ENCODE peak calls at places on chromosome X, in five cellular contexts. One of them, this sample, is unnamed.

GRCh38 chrX:369563-370101 is 17.1 kb downstream of the PPP2R3B start:
- DNase-seq in uterus: no peak
- DNase-seq in upper lobe of left lung: peak; percentile 79
- DNase-seq in breast epithelium: no peak
- DNase-seq in adrenal gland: no peak
- DNase-seq in this sample: no peak

GRCh38 chrX:153920546-153920945 is 5.5 kb downstream of the ARHGAP4 start:
- DNase-seq in upper lobe of left lung: no peak
- DNase-seq in adrenal gland: no peak
- DNase-seq in breast epithelium: no peak
- DNase-seq in uterus: no peak
- DNase-seq in this sample: no peak

GRCh38 chrX:15723887-15724517 is 14.1 kb upstream of the CA5B start:
- DNase-seq in upper lobe of left lung: no peak
- DNase-seq in breast epithelium: no peak
- DNase-seq in uterus: no peak
- DNase-seq in adrenal gland: no peak
- DNase-seq in this sample: no peak

GRCh38 chrX:40105791-40106676 is 8.3 kb upstream of the BCOR start:
- DNase-seq in uterus: peak; percentile 72
- DNase-seq in upper lobe of left lung: peak; percentile 92
- DNase-seq in adrenal gland: peak; percentile 73
- DNase-seq in breast epithelium: peak; percentile 70
- DNase-seq in this sample: no peak

GRCh38 chrX:153766098-153766817 is 2.2 kb downstream of the PLXNB3 start:
- DNase-seq in breast epithelium: no peak
- DNase-seq in upper lobe of left lung: peak; percentile 41
- DNase-seq in uterus: peak; percentile 40
- DNase-seq in adrenal gland: peak; percentile 71
- DNase-seq in this sample: no peak

GRCh38 chrX:108165349-108166111 is 74.0 kb downstream of the ATG4A start:
- DNase-seq in breast epithelium: no peak
- DNase-seq in adrenal gland: peak; percentile 31
- DNase-seq in upper lobe of left lung: no peak
- DNase-seq in uterus: peak; percentile 31
- DNase-seq in this sample: no peak

GRCh38 chrX:120428309-120428708 is 40.8 kb downstream of the LAMP2 start:
- DNase-seq in breast epithelium: no peak
- DNase-seq in adrenal gland: no peak
- DNase-seq in uterus: no peak
- DNase-seq in upper lobe of left lung: no peak
- DNase-seq in this sample: no peak

GRCh38 chrX:56569378-56570061 is 6.1 kb downstream of the UBQLN2 start:
- DNase-seq in breast epithelium: no peak
- DNase-seq in upper lobe of left lung: no peak
- DNase-seq in uterus: no peak
- DNase-seq in adrenal gland: no peak
- DNase-seq in this sample: no peak

GRCh38 chrX:31199051-31199769 is 127.4 kb upstream of the FTHL17 start:
- DNase-seq in uterus: no peak
- DNase-seq in breast epithelium: no peak
- DNase-seq in upper lobe of left lung: no peak
- DNase-seq in adrenal gland: peak; percentile 38
- DNase-seq in this sample: no peak

DNA sequence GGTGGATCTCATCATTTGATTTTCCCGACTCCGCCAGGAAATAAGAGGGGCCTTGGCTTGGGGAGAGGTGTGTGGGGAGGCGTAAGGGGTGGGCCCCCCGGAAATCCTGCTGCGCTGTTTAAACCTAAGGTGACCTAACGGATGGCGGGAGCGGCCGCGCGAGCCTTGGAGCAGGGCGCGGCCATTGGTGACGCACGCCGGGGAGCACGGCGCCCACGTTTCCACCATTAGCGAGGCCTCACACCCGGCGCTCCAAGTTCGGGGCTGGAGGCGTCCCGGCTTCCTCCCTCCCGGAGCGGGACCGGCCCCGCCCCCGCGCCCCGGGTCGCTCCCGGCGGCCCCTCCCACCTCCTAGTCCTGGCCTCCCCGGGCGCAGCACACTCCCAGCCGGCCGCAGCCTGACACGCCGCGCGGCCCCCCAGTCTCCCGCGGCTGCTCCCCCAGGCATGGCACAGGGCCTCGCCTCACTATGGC is at the start of gene SMS:
- DNase-seq in upper lobe of left lung: peak; percentile 93
- DNase-seq in uterus: peak; percentile 71
- DNase-seq in adrenal gland: peak; percentile 69
- DNase-seq in breast epithelium: peak; percentile 57
- DNase-seq in this sample: no peak
- TF ChIP-seq POLR2A in upper lobe of left lung: peak; percentile 77
- TF ChIP-seq POLR2A in uterus: peak; percentile 68
- TF ChIP-seq POLR2A in adrenal gland: peak; percentile 40
- TF ChIP-seq POLR2A in breast epithelium: no peak
- TF ChIP-seq POLR2A in this sample: no peak

GRCh38 chrX:69501433-69501832 is 2.7 kb upstream of the NALF2 start:
- DNase-seq in upper lobe of left lung: no peak
- DNase-seq in uterus: no peak
- DNase-seq in breast epithelium: no peak
- DNase-seq in adrenal gland: no peak
- DNase-seq in this sample: no peak
- H3K27ac ChIP-seq in upper lobe of left lung: no peak overlapping the region
- H3K27ac ChIP-seq in uterus: no peak overlapping the region
- H3K27ac ChIP-seq in breast epithelium: no peak overlapping the region
- H3K27ac ChIP-seq in adrenal gland: no peak overlapping the region
- H3K27ac ChIP-seq in this sample: no peak overlapping the region

GRCh38 chrX:149495573-149496071 is 9.5 kb downstream of the IDS start:
- DNase-seq in uterus: no peak
- DNase-seq in breast epithelium: no peak
- DNase-seq in adrenal gland: no peak
- DNase-seq in upper lobe of left lung: no peak
- DNase-seq in this sample: no peak

GRCh38 chrX:149493567-149494562 is 11.2 kb downstream of the IDS start:
- DNase-seq in breast epithelium: no peak
- DNase-seq in adrenal gland: no peak
- DNase-seq in uterus: no peak
- DNase-seq in upper lobe of left lung: no peak
- DNase-seq in this sample: no peak

GRCh38 chrX:149497626-149498025 is 7.5 kb downstream of the IDS start:
- DNase-seq in breast epithelium: no peak
- DNase-seq in upper lobe of left lung: no peak
- DNase-seq in uterus: no peak
- DNase-seq in adrenal gland: no peak
- DNase-seq in this sample: no peak

GRCh38 chrX:149497054-149497453 is 8.1 kb downstream of the IDS start:
- DNase-seq in adrenal gland: no peak
- DNase-seq in uterus: no peak
- DNase-seq in upper lobe of left lung: no peak
- DNase-seq in breast epithelium: no peak
- DNase-seq in this sample: no peak

GRCh38 chrX:149494844-149495565 is 10.1 kb downstream of the IDS start:
- DNase-seq in adrenal gland: no peak
- DNase-seq in uterus: no peak
- DNase-seq in breast epithelium: no peak
- DNase-seq in upper lobe of left lung: no peak
- DNase-seq in this sample: no peak
- H3K36me3 ChIP-seq in adrenal gland: peaks cover 33% of the 10 kb centered on the region
- H3K36me3 ChIP-seq in uterus: no peaks in the 10 kb centered on the region
- H3K36me3 ChIP-seq in breast epithelium: no peaks in the 10 kb centered on the region
- H3K36me3 ChIP-seq in upper lobe of left lung: peaks cover 13% of the 10 kb centered on the region
- H3K36me3 ChIP-seq in this sample: no peaks in the 10 kb centered on the region

DNA sequence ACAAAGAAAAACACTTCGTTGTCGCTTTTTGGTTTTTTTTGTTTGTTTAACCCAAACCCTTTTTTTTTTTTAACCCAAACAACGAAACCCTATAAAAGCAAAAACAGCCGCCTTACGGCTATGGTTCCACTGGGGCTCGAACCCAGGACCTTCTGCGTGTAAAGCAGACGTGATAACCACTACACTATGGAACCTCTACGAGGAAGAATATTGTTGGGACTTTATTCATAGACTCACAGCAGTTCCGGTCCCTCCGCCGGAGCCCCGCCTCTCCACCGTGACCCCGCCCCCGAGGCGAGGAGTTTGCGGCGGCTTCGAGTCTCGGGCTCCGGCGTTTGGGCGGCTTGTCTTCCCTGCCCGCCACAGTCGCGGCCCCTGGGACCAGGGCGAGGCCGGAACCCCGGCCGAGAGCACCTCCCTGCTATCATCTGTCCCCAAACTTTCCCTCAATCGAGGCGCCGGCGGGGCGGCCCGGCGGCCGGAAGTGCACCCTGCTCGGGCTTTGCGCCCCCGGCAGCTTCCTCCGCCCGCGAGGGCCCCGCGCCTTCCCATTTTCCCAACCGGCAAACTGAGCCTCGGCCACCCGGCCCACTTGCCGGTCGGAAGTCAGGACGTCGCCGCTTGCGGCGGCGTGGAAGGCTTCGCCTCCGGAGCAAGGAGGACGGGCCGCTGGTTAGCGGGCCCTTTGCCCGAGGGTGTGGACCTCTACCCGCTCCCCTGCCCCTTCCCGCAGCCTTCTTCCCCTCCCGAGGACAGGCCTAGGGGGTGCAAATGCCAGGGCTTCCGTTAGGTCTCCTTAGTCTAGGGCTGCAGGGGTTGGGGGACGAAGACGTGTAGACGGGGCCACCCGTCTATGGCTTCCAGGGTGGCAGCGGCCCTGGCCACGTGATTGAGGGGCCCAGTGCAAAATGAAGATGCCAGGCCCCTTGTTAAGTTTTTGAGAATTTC is 3.2 kb upstream of the RS1 start:
- DNase-seq in upper lobe of left lung: peak; percentile 95
- DNase-seq in uterus: peak; percentile 73
- DNase-seq in adrenal gland: peak; percentile 73
- DNase-seq in breast epithelium: peak; percentile 73
- DNase-seq in this sample: peak; percentile 14
- TF ChIP-seq POLR2A in upper lobe of left lung: peak; percentile 71
- TF ChIP-seq POLR2A in uterus: peak; percentile 48
- TF ChIP-seq POLR2A in adrenal gland: no peak
- TF ChIP-seq POLR2A in breast epithelium: peak; percentile 58
- TF ChIP-seq POLR2A in this sample: no peak

DNA sequence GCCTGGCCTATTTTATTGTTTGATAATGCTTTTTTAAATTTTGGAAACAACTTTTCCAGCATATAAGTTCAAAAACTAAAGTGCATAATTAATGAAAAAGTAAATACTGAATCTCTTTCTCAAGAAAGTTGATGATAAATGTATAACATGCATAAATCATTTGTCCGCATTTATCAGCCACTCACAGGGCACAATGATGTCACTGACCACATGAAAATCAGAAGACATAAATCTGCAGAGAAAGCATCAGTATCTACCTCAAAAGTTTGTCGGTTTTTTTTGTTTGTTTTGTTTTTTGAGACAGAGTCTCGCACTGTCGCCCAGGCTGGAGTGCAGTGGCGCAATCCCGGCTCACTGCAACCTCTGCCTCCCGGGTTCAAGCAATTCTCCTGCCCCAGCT is 5.5 kb upstream of the HPRT1 start:
- DNase-seq in upper lobe of left lung: no peak
- DNase-seq in breast epithelium: no peak
- DNase-seq in uterus: no peak
- DNase-seq in adrenal gland: no peak
- DNase-seq in this sample: no peak
- H3K27ac ChIP-seq in upper lobe of left lung: no peak overlapping the region
- H3K27ac ChIP-seq in breast epithelium: no peak overlapping the region
- H3K27ac ChIP-seq in uterus: no peak overlapping the region
- H3K27ac ChIP-seq in adrenal gland: no peak overlapping the region
- H3K27ac ChIP-seq in this sample: no peak overlapping the region

DNA sequence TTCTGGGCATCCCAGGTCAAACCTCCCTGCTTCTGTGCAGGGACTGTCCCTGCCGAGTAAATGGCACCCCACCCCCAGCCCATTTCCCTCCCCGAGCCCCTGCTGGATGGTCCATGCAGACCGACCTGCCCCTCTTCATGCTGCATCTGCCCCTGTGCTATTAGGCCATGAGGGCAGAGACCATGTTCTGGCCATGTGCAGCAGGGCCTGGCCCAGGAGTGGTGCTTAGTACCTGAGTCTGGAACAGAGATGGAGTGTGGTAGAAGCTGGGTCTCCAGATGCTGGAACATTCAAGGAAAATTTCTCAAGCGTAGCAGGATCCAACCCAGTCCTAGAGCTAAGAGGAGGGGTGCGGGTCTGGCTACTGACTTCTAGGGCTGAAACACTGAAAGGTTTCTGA is 15.3 kb upstream of the UBA1 start:
- DNase-seq in upper lobe of left lung: no peak
- DNase-seq in uterus: no peak
- DNase-seq in adrenal gland: no peak
- DNase-seq in breast epithelium: no peak
- DNase-seq in this sample: no peak
- H3K36me3 ChIP-seq in upper lobe of left lung: peaks cover 13% of the 10 kb centered on the region
- H3K36me3 ChIP-seq in uterus: no peaks in the 10 kb centered on the region
- H3K36me3 ChIP-seq in adrenal gland: peaks cover 73% of the 10 kb centered on the region
- H3K36me3 ChIP-seq in breast epithelium: no peaks in the 10 kb centered on the region
- H3K36me3 ChIP-seq in this sample: peaks cover 18% of the 10 kb centered on the region